ENCODE peak calls at places on chromosomes 1 and 21, in seven cellular contexts. One of them, this sample, is unnamed.

GRCh38 chr1:55833452-55834160 is 618.4 kb upstream of the USP24 start:
- DNase-seq in RWPE1: no peak
- DNase-seq in astrocyte of the spinal cord: peak; percentile 64
- DNase-seq in IMR-90: peak; percentile 92
- DNase-seq in hepatocyte: no peak
- DNase-seq in cardiac muscle cell: no peak
- DNase-seq in ovary: no peak
- DNase-seq in this sample: no peak

GRCh38 chr1:56578963-56579875 is at the start of gene PLPP3:
- DNase-seq in RWPE1: peak; percentile 89
- DNase-seq in astrocyte of the spinal cord: peak; percentile 96
- DNase-seq in IMR-90: peak; percentile 94
- DNase-seq in hepatocyte: peak; percentile 92
- DNase-seq in cardiac muscle cell: peak; percentile 87
- DNase-seq in ovary: peak; percentile 84
- DNase-seq in this sample: peak; percentile 93

GRCh38 chr21:40671721-40672120 is 175.2 kb downstream of the DSCAM start:
- DNase-seq in RWPE1: no peak
- DNase-seq in astrocyte of the spinal cord: peak; percentile 61
- DNase-seq in IMR-90: no peak
- DNase-seq in hepatocyte: no peak
- DNase-seq in cardiac muscle cell: no peak
- DNase-seq in ovary: no peak
- DNase-seq in this sample: no peak

GRCh38 chr1:223422911-223423310 is 29.7 kb downstream of the CCDC185 start:
- DNase-seq in RWPE1: no peak
- DNase-seq in astrocyte of the spinal cord: no peak
- DNase-seq in IMR-90: no peak
- DNase-seq in hepatocyte: peak; percentile 10
- DNase-seq in cardiac muscle cell: no peak
- DNase-seq in ovary: no peak
- DNase-seq in this sample: no peak

GRCh38 chr21:26047279-26047967 is 123.1 kb downstream of the APP start:
- DNase-seq in RWPE1: no peak
- DNase-seq in astrocyte of the spinal cord: no peak
- DNase-seq in IMR-90: no peak
- DNase-seq in hepatocyte: no peak
- DNase-seq in cardiac muscle cell: no peak
- DNase-seq in ovary: no peak
- DNase-seq in this sample: no peak

GRCh38 chr21:45644041-45644906 is 749 bp downstream of the PCBP3 start:
- DNase-seq in RWPE1: no peak
- DNase-seq in astrocyte of the spinal cord: peak; percentile 19
- DNase-seq in IMR-90: no peak
- DNase-seq in hepatocyte: peak; percentile 57
- DNase-seq in cardiac muscle cell: no peak
- DNase-seq in ovary: peak; percentile 39
- DNase-seq in this sample: no peak

GRCh38 chr21:33021667-33022066 is 4.1 kb upstream of the OLIG2 start:
- DNase-seq in RWPE1: no peak
- DNase-seq in astrocyte of the spinal cord: no peak
- DNase-seq in IMR-90: no peak
- DNase-seq in hepatocyte: no peak
- DNase-seq in cardiac muscle cell: no peak
- DNase-seq in ovary: no peak
- DNase-seq in this sample: no peak

GRCh38 chr1:7513081-7513480 is 258.0 kb upstream of the VAMP3 start:
- DNase-seq in RWPE1: no peak
- DNase-seq in astrocyte of the spinal cord: no peak
- DNase-seq in IMR-90: peak; percentile 51
- DNase-seq in hepatocyte: no peak
- DNase-seq in cardiac muscle cell: no peak
- DNase-seq in ovary: no peak
- DNase-seq in this sample: no peak

GRCh38 chr1:201739492-201740085 is 89.4 kb upstream of the IPO9 start:
- DNase-seq in RWPE1: peak; percentile 79
- DNase-seq in astrocyte of the spinal cord: no peak
- DNase-seq in IMR-90: no peak
- DNase-seq in hepatocyte: peak; percentile 86
- DNase-seq in cardiac muscle cell: peak; percentile 90
- DNase-seq in ovary: peak; percentile 41
- DNase-seq in this sample: no peak

GRCh38 chr1:165807613-165808012 is 19.8 kb upstream of the UCK2 start:
- DNase-seq in RWPE1: no peak
- DNase-seq in astrocyte of the spinal cord: no peak
- DNase-seq in IMR-90: no peak
- DNase-seq in hepatocyte: no peak
- DNase-seq in cardiac muscle cell: no peak
- DNase-seq in ovary: no peak
- DNase-seq in this sample: no peak

GRCh38 chr21:28111151-28111619 is 881.5 kb downstream of the LTN1 start:
- DNase-seq in RWPE1: no peak
- DNase-seq in astrocyte of the spinal cord: peak; percentile 76
- DNase-seq in IMR-90: peak; percentile 92
- DNase-seq in hepatocyte: peak; percentile 76
- DNase-seq in cardiac muscle cell: peak; percentile 62
- DNase-seq in ovary: peak; percentile 80
- DNase-seq in this sample: no peak

GRCh38 chr1:222909586-222909985 is 94.7 kb downstream of the DISP1 start:
- DNase-seq in RWPE1: no peak
- DNase-seq in astrocyte of the spinal cord: no peak
- DNase-seq in IMR-90: peak; percentile 72
- DNase-seq in hepatocyte: no peak
- DNase-seq in cardiac muscle cell: no peak
- DNase-seq in ovary: no peak
- DNase-seq in this sample: no peak

GRCh38 chr1:28114844-28115243 is 26.4 kb upstream of the EYA3 start:
- DNase-seq in RWPE1: no peak
- DNase-seq in astrocyte of the spinal cord: no peak
- DNase-seq in IMR-90: no peak
- DNase-seq in hepatocyte: no peak
- DNase-seq in cardiac muscle cell: no peak
- DNase-seq in ovary: no peak
- DNase-seq in this sample: no peak

GRCh38 chr1:59063501-59063900 is 233.4 kb upstream of the FGGY start:
- DNase-seq in RWPE1: no peak
- DNase-seq in astrocyte of the spinal cord: no peak
- DNase-seq in IMR-90: no peak
- DNase-seq in hepatocyte: no peak
- DNase-seq in cardiac muscle cell: no peak
- DNase-seq in ovary: no peak
- DNase-seq in this sample: no peak

GRCh38 chr1:244217711-244218110 is 166.6 kb downstream of the ZBTB18 start:
- DNase-seq in RWPE1: no peak
- DNase-seq in astrocyte of the spinal cord: no peak
- DNase-seq in IMR-90: no peak
- DNase-seq in hepatocyte: no peak
- DNase-seq in cardiac muscle cell: no peak
- DNase-seq in ovary: no peak
- DNase-seq in this sample: no peak

GRCh38 chr1:153790996-153791855 is 16.0 kb downstream of the SLC27A3 start:
- DNase-seq in RWPE1: no peak
- DNase-seq in astrocyte of the spinal cord: peak; percentile 78
- DNase-seq in IMR-90: peak; percentile 94
- DNase-seq in hepatocyte: peak; percentile 56
- DNase-seq in cardiac muscle cell: no peak
- DNase-seq in ovary: no peak
- DNase-seq in this sample: no peak

GRCh38 chr21:45420061-45420521 is 15.1 kb downstream of the COL18A1 start:
- DNase-seq in RWPE1: no peak
- DNase-seq in astrocyte of the spinal cord: no peak
- DNase-seq in IMR-90: no peak
- DNase-seq in hepatocyte: peak; percentile 5
- DNase-seq in cardiac muscle cell: no peak
- DNase-seq in ovary: peak; percentile 37
- DNase-seq in this sample: no peak

GRCh38 chr1:230509281-230509977 is 83.3 kb upstream of the PGBD5 start:
- DNase-seq in RWPE1: peak; percentile 79
- DNase-seq in astrocyte of the spinal cord: peak; percentile 85
- DNase-seq in IMR-90: peak; percentile 82
- DNase-seq in hepatocyte: peak; percentile 30
- DNase-seq in cardiac muscle cell: no peak
- DNase-seq in ovary: no peak
- DNase-seq in this sample: no peak

GRCh38 chr1:162035241-162035640 is 11.6 kb upstream of the OLFML2B start:
- DNase-seq in RWPE1: peak; percentile 77
- DNase-seq in astrocyte of the spinal cord: no peak
- DNase-seq in IMR-90: no peak
- DNase-seq in hepatocyte: no peak
- DNase-seq in cardiac muscle cell: no peak
- DNase-seq in ovary: no peak
- DNase-seq in this sample: no peak

GRCh38 chr1:153217744-153218416 is 496 bp downstream of the PRR9 start:
- DNase-seq in RWPE1: no peak
- DNase-seq in astrocyte of the spinal cord: no peak
- DNase-seq in IMR-90: no peak
- DNase-seq in hepatocyte: no peak
- DNase-seq in cardiac muscle cell: no peak
- DNase-seq in ovary: no peak
- DNase-seq in this sample: no peak

GRCh38 chr1:153506831-153507413 is 28.9 kb downstream of the S100A6 start:
- DNase-seq in RWPE1: peak; percentile 87
- DNase-seq in astrocyte of the spinal cord: peak; percentile 82
- DNase-seq in IMR-90: peak; percentile 91
- DNase-seq in hepatocyte: peak; percentile 83
- DNase-seq in cardiac muscle cell: no peak
- DNase-seq in ovary: peak; percentile 92
- DNase-seq in this sample: no peak

GRCh38 chr1:90724361-90724760 is 7.3 kb upstream of the BARHL2 start:
- DNase-seq in RWPE1: no peak
- DNase-seq in astrocyte of the spinal cord: no peak
- DNase-seq in IMR-90: no peak
- DNase-seq in hepatocyte: no peak
- DNase-seq in cardiac muscle cell: no peak
- DNase-seq in ovary: no peak
- DNase-seq in this sample: no peak

GRCh38 chr1:90724926-90725325 is 7.8 kb upstream of the BARHL2 start:
- DNase-seq in RWPE1: no peak
- DNase-seq in astrocyte of the spinal cord: no peak
- DNase-seq in IMR-90: no peak
- DNase-seq in hepatocyte: no peak
- DNase-seq in cardiac muscle cell: no peak
- DNase-seq in ovary: no peak
- DNase-seq in this sample: no peak

GRCh38 chr1:90726716-90727480 is 9.8 kb upstream of the BARHL2 start:
- DNase-seq in RWPE1: no peak
- DNase-seq in astrocyte of the spinal cord: no peak
- DNase-seq in IMR-90: no peak
- DNase-seq in hepatocyte: no peak
- DNase-seq in cardiac muscle cell: no peak
- DNase-seq in ovary: no peak
- DNase-seq in this sample: no peak

GRCh38 chr1:90725961-90726715 is 9.0 kb upstream of the BARHL2 start:
- DNase-seq in RWPE1: no peak
- DNase-seq in astrocyte of the spinal cord: no peak
- DNase-seq in IMR-90: peak; percentile 1
- DNase-seq in hepatocyte: no peak
- DNase-seq in cardiac muscle cell: no peak
- DNase-seq in ovary: no peak
- DNase-seq in this sample: no peak

GRCh38 chr1:90725341-90725960 is 8.3 kb upstream of the BARHL2 start:
- DNase-seq in RWPE1: no peak
- DNase-seq in astrocyte of the spinal cord: no peak
- DNase-seq in IMR-90: no peak
- DNase-seq in hepatocyte: no peak
- DNase-seq in cardiac muscle cell: no peak
- DNase-seq in ovary: no peak
- DNase-seq in this sample: no peak
- TF ChIP-seq CTCF in RWPE1: no peak
- TF ChIP-seq CTCF in astrocyte of the spinal cord: peak; percentile 2
- TF ChIP-seq CTCF in IMR-90: no peak
- TF ChIP-seq CTCF in hepatocyte: no peak
- TF ChIP-seq CTCF in cardiac muscle cell: no peak
- TF ChIP-seq CTCF in ovary: no peak
- TF ChIP-seq CTCF in this sample: no peak

DNA sequence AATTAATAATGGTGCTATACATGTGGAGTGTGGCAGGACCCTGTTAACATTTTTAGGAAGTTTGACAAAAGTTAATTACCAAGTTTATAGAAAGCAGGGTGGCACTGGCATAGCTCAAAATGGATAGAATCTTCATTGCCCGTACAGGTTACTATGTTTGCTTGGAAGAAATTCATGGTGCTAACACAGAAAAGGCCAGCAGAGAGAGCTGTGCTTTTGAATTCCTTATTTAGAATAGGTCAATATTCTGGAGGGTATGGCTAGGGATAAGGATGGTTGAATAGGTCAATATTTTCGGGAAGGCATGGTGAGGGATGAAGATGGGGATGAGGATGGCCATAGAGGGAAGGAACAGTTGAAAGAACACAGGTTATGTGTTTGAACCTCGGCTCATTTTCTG is 345.1 kb downstream of the LMO4 start:
- DNase-seq in RWPE1: no peak
- DNase-seq in astrocyte of the spinal cord: no peak
- DNase-seq in IMR-90: no peak
- DNase-seq in hepatocyte: no peak
- DNase-seq in cardiac muscle cell: no peak
- DNase-seq in ovary: no peak
- DNase-seq in this sample: no peak
- TF ChIP-seq CTCF in RWPE1: no peak
- TF ChIP-seq CTCF in astrocyte of the spinal cord: peak; percentile 14
- TF ChIP-seq CTCF in IMR-90: no peak
- TF ChIP-seq CTCF in hepatocyte: peak; percentile 31
- TF ChIP-seq CTCF in cardiac muscle cell: peak; percentile 18
- TF ChIP-seq CTCF in ovary: no peak
- TF ChIP-seq CTCF in this sample: no peak

GRCh38 chr1:212967767-212968166 is 17.4 kb downstream of the VASH2 start:
- DNase-seq in RWPE1: peak; percentile 41
- DNase-seq in astrocyte of the spinal cord: peak; percentile 33
- DNase-seq in IMR-90: peak; percentile 64
- DNase-seq in hepatocyte: peak; percentile 33
- DNase-seq in cardiac muscle cell: no peak
- DNase-seq in ovary: no peak
- DNase-seq in this sample: no peak
- TF ChIP-seq CTCF in RWPE1: no peak
- TF ChIP-seq CTCF in astrocyte of the spinal cord: peak; percentile 63
- TF ChIP-seq CTCF in IMR-90: peak; percentile 47
- TF ChIP-seq CTCF in hepatocyte: peak; percentile 21
- TF ChIP-seq CTCF in cardiac muscle cell: peak; percentile 54
- TF ChIP-seq CTCF in ovary: no peak
- TF ChIP-seq CTCF in this sample: peak; percentile 44

GRCh38 chr1:12029720-12030339 is 10.5 kb downstream of the MIIP start:
- DNase-seq in RWPE1: no peak
- DNase-seq in astrocyte of the spinal cord: no peak
- DNase-seq in IMR-90: no peak
- DNase-seq in hepatocyte: no peak
- DNase-seq in cardiac muscle cell: no peak
- DNase-seq in ovary: no peak
- DNase-seq in this sample: no peak

GRCh38 chr1:12028957-12029511 is 9.7 kb downstream of the MIIP start:
- DNase-seq in RWPE1: no peak
- DNase-seq in astrocyte of the spinal cord: no peak
- DNase-seq in IMR-90: no peak
- DNase-seq in hepatocyte: no peak
- DNase-seq in cardiac muscle cell: no peak
- DNase-seq in ovary: no peak
- DNase-seq in this sample: no peak

GRCh38 chr1:12032141-12032710 is 12.9 kb downstream of the MIIP start:
- DNase-seq in RWPE1: no peak
- DNase-seq in astrocyte of the spinal cord: no peak
- DNase-seq in IMR-90: no peak
- DNase-seq in hepatocyte: no peak
- DNase-seq in cardiac muscle cell: no peak
- DNase-seq in ovary: no peak
- DNase-seq in this sample: no peak

GRCh38 chr1:12028248-12028647 is 8.9 kb downstream of the MIIP start:
- DNase-seq in RWPE1: no peak
- DNase-seq in astrocyte of the spinal cord: no peak
- DNase-seq in IMR-90: no peak
- DNase-seq in hepatocyte: no peak
- DNase-seq in cardiac muscle cell: no peak
- DNase-seq in ovary: no peak
- DNase-seq in this sample: no peak

GRCh38 chr1:12031039-12031980 is 12.0 kb downstream of the MIIP start:
- DNase-seq in RWPE1: peak; percentile 40
- DNase-seq in astrocyte of the spinal cord: no peak
- DNase-seq in IMR-90: peak; percentile 23
- DNase-seq in hepatocyte: no peak
- DNase-seq in cardiac muscle cell: peak; percentile 48
- DNase-seq in ovary: peak; percentile 59
- DNase-seq in this sample: no peak
- TF ChIP-seq CTCF in RWPE1: peak; percentile 55
- TF ChIP-seq CTCF in astrocyte of the spinal cord: peak; percentile 73
- TF ChIP-seq CTCF in IMR-90: peak; percentile 45
- TF ChIP-seq CTCF in hepatocyte: peak; percentile 43
- TF ChIP-seq CTCF in cardiac muscle cell: peak; percentile 63
- TF ChIP-seq CTCF in ovary: no peak
- TF ChIP-seq CTCF in this sample: peak; percentile 49